ENCODE peak calls at places on chromosomes 2 and 18, in nine cellular contexts. D is BJ; H is osteocyte; B is omental fat pad; X is activated CD8-positive, alpha-beta T cell treated with anti-CD3 and anti-CD28 coated beads for 36 hours; S is tibial artery; O is body of pancreas; G is mesothelial cell of epicardium; R is neural crest cell. V is an unnamed sample.

GRCh38 chr2:66545227-66545626 is 110.3 kb downstream of the MEIS1 start:
- DNase-seq in D (no peak), H (no peak), B (no peak), X (no peak), S (no peak), O (no peak), G (no peak), R (no peak), V (no peak)

GRCh38 chr2:11955883-11956282 is 209.5 kb downstream of the LPIN1 start:
- DNase-seq in D (no peak), H (no peak), B (no peak), X (no peak), S (no peak), O (peak), G (no peak), R (no peak), V (no peak)

GRCh38 chr2:155026646-155027045 is 328.2 kb downstream of the KCNJ3 start:
- DNase-seq in D (no peak), H (no peak), B (no peak), X (no peak), S (no peak), O (no peak), G (no peak), R (no peak), V (no peak)

GRCh38 chr18:34834897-34835296 is 124.8 kb downstream of the DTNA start:
- DNase-seq in D (no peak), H (no peak), B (no peak), X (no peak), S (no peak), O (no peak), G (no peak), R (no peak), V (no peak)

GRCh38 chr2:12451726-12452125 is 265.0 kb upstream of the TRIB2 start:
- DNase-seq in D (no peak), H (no peak), B (no peak), X (no peak), S (no peak), O (no peak), G (no peak), R (no peak), V (no peak)

GRCh38 chr2:127405252-127405605 is 13.0 kb upstream of the PROC start:
- DNase-seq in D (no peak), H (peak), B (no peak), X (no peak), S (no peak), O (no peak), G (no peak), R (no peak), V (peak)

GRCh38 chr2:183037660-183038340 is 457 bp downstream of the NCKAP1 start:
- DNase-seq in D (no peak), H (peak), B (no peak), X (peak), S (peak), O (no peak), G (peak), R (peak), V (no peak)

GRCh38 chr2:113240915-113241911 is 37.5 kb downstream of the PAX8 start:
- DNase-seq in D (peak), H (peak), B (peak), X (peak), S (peak), O (peak), G (no peak), R (no peak), V (no peak)

GRCh38 chr2:218981390-218982311 is 3.3 kb downstream of the FEV start:
- DNase-seq in D (no peak), H (peak), B (no peak), X (peak), S (no peak), O (no peak), G (no peak), R (no peak), V (no peak)

GRCh38 chr2:222043897-222044296 is 254.9 kb downstream of the PAX3 start:
- DNase-seq in D (no peak), H (no peak), B (no peak), X (no peak), S (no peak), O (peak), G (no peak), R (no peak), V (no peak)

GRCh38 chr18:9323750-9324445 is 10.7 kb upstream of the TWSG1 start:
- DNase-seq in D (peak), H (no peak), B (no peak), X (no peak), S (no peak), O (no peak), G (no peak), R (no peak), V (no peak)

GRCh38 chr18:23337599-23338444 is 115.3 kb upstream of the RIOK3 start:
- DNase-seq in D (no peak), H (no peak), B (no peak), X (no peak), S (no peak), O (no peak), G (no peak), R (peak), V (no peak)

GRCh38 chr2:148455791-148456190 is 188.8 kb upstream of the EPC2 start:
- DNase-seq in D (no peak), H (no peak), B (no peak), X (no peak), S (no peak), O (no peak), G (no peak), R (no peak), V (no peak)

GRCh38 chr18:12939161-12939560 is 8.7 kb upstream of the SEH1L start:
- DNase-seq in D (no peak), H (no peak), B (no peak), X (no peak), S (no peak), O (no peak), G (no peak), R (no peak), V (no peak)

GRCh38 chr2:141923657-141924056 is 207.2 kb downstream of the LRP1B start:
- DNase-seq in D (peak), H (no peak), B (no peak), X (no peak), S (no peak), O (no peak), G (no peak), R (no peak), V (no peak)

GRCh38 chr18:845152-845819 is 33.2 kb upstream of the YES1 start:
- DNase-seq in D (peak), H (peak), B (no peak), X (no peak), S (no peak), O (peak), G (no peak), R (no peak), V (no peak)

GRCh38 chr2:641501-642430 is 35.4 kb downstream of the TMEM18 start:
- DNase-seq in D (no peak), H (peak), B (no peak), X (no peak), S (no peak), O (no peak), G (no peak), R (no peak), V (peak)

GRCh38 chr2:141497262-141497661 is 633.6 kb downstream of the LRP1B start:
- DNase-seq in D (no peak), H (no peak), B (no peak), X (no peak), S (no peak), O (no peak), G (no peak), R (no peak), V (no peak)

GRCh38 chr18:23238651-23239349 is 103.5 kb downstream of the CABLES1 start:
- DNase-seq in D (no peak), H (no peak), B (no peak), X (no peak), S (no peak), O (no peak), G (no peak), R (no peak), V (no peak)

GRCh38 chr18:50183556-50183955 is 11.4 kb downstream of the MYO5B start:
- DNase-seq in D (no peak), H (no peak), B (no peak), X (peak), S (no peak), O (no peak), G (no peak), R (no peak), V (no peak)

GRCh38 chr2:29855924-29856639 is 65.3 kb downstream of the ALK start:
- DNase-seq in D (no peak), H (no peak), B (no peak), X (no peak), S (no peak), O (no peak), G (no peak), R (no peak), V (no peak)

GRCh38 chr2:26982102-26982742 is 11.8 kb downstream of the MAPRE3 start:
- DNase-seq in D (no peak), H (no peak), B (no peak), X (peak), S (peak), O (peak), G (peak), R (no peak), V (no peak)

GRCh38 chr2:183665976-183666375 is 541.7 kb downstream of the NUP35 start:
- DNase-seq in D (no peak), H (no peak), B (no peak), X (no peak), S (no peak), O (no peak), G (no peak), R (no peak), V (no peak)

GRCh38 chr2:36294290-36294689 is 61.3 kb upstream of the CRIM1 start:
- DNase-seq in D (no peak), H (no peak), B (no peak), X (peak), S (no peak), O (no peak), G (no peak), R (no peak), V (no peak)

GRCh38 chr18:41642756-41643155 is 312.3 kb upstream of the PIK3C3 start:
- DNase-seq in D (no peak), H (no peak), B (no peak), X (no peak), S (no peak), O (no peak), G (no peak), R (no peak), V (no peak)

GRCh38 chr18:47883771-47884413 is 46.6 kb downstream of the SMAD2 start:
- DNase-seq in D (no peak), H (no peak), B (no peak), X (peak), S (no peak), O (no peak), G (no peak), R (no peak), V (no peak)

DNA sequence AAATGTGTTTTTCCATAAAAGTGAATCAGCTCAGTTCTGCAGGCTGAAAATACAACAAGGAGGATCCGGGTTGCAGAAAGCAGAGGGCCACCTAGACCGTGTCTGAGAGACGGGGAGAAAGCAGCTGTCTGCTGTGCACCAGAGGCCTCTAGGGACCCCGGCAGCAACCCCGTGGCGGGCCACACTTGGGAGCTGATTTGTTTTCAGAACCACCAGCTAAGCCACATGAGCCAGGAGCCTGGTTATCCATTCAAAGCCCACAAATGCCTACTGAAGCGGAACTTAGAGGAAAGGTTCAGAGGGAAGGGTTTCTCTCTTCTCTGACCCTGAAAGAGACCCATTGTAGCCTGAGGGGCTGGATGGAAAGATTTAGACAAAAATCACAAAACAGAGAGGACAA is 28.4 kb upstream of the ID2 start:
- DNase-seq in D (no peak), H (no peak), B (no peak), X (no peak), S (peak), O (no peak), G (no peak), R (no peak), V (no peak)
- TF ChIP-seq CTCF in D (no peak), H (no peak), B (no peak), X (no peak), S (no peak), O (no peak), G (no peak), R (no peak), V (no peak)

GRCh38 chr2:129740504-129740903 is 239.0 kb upstream of the RAB6C start:
- DNase-seq in D (no peak), H (no peak), B (no peak), X (no peak), S (no peak), O (no peak), G (no peak), R (no peak), V (no peak)
- TF ChIP-seq CTCF in D (no peak), H (no peak), B (no peak), X (no peak), S (no peak), O (no peak), G (no peak), R (no peak), V (no peak)

DNA sequence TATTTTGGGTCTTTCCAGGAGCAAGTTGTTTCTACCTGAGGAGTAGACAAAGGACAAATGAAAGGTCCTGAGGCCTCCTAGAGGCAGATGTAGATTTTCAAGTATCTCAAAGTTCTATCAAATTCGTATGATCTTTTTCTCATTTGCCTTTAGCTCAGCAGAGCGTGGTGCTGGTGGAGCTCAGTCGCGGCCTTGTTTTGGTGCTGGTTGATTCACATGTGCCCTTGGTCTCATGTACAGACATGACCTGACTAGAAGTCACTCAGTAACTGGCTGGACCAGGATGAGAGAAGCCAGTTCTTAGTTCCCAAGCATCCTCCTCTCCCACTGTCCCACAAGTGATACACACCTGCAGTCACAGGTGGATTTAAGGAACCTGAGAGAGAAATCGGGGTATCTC is 264.0 kb downstream of the PRKCE start:
- DNase-seq in D (no peak), H (no peak), B (no peak), X (no peak), S (no peak), O (no peak), G (no peak), R (no peak), V (no peak)
- TF ChIP-seq CTCF in D (no peak), H (no peak), B (no peak), X (no peak), S (no peak), O (no peak), G (no peak), R (no peak), V (no peak)

GRCh38 chr2:231410293-231411004 is 14.9 kb downstream of the B3GNT7 start:
- DNase-seq in D (no peak), H (no peak), B (no peak), X (peak), S (no peak), O (no peak), G (no peak), R (no peak), V (no peak)
- TF ChIP-seq CTCF in D (peak), H (peak), B (no peak), X (peak), S (no peak), O (no peak), G (peak), R (peak), V (peak)

GRCh38 chr2:209160800-209161588 is 262.9 kb upstream of the MAP2 start:
- DNase-seq in D (no peak), H (no peak), B (no peak), X (no peak), S (no peak), O (no peak), G (no peak), R (no peak), V (no peak)
- TF ChIP-seq CTCF in D (no peak), H (no peak), B (no peak), X (no peak), S (no peak), O (no peak), G (no peak), R (no peak), V (no peak)

DNA sequence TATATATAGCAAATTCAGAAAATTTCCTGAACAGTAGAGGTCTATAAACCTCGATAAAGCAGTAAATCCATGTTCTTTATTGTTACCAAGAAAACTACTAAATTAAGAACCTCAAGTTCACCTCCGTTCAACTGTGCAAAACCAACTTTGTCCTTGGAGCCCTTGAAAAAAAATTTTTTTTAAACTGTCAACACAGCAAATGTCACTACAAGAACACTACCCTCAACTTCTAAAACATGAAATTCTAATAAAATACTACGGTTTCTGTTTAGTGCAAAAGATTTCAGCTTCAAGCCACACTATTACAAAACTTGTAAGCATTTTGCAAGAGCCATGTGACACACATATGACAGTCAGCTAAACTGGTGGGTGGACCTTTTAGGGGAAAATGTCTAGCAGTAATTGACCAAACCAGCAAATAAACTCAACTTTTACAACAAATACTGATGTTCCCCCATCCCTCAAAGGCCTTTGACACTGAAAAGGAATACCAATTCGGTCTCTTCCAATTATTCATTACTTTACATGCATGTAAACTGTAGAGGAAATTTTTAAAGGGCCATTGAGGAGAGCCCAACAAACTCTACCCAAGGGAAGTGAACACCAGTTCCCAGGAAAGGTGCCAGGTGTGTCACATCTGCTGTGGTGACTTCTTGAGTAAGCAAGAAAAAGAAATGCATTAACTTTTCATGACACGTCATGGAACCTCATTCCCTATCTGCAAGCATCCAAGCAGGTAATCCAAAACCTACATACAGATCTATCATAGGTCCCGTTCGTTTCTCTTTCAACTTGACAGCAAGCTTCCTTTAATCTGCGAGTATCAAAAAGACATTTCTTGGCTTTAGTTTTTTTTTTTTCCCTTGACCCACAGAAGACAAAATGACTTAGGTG is 1.4 kb downstream of the RAB1A start:
- DNase-seq in D (peak), H (no peak), B (no peak), X (peak), S (peak), O (peak), G (no peak), R (no peak), V (no peak)
- TF ChIP-seq CTCF in D (no peak), H (no peak), B (no peak), X (no peak), S (no peak), O (no peak), G (no peak), R (no peak), V (no peak)

GRCh38 chr18:24704921-24705620 is 244.6 kb downstream of the HRH4 start:
- DNase-seq in D (peak), H (no peak), B (no peak), X (no peak), S (no peak), O (no peak), G (no peak), R (no peak), V (no peak)
- TF ChIP-seq CTCF in D (no peak), H (no peak), B (no peak), X (no peak), S (no peak), O (no peak), G (no peak), R (no peak), V (no peak)

GRCh38 chr2:20019747-20020146 is 7.3 kb upstream of the MATN3 start:
- DNase-seq in D (no peak), H (no peak), B (no peak), X (no peak), S (no peak), O (no peak), G (no peak), R (no peak), V (no peak)

GRCh38 chr2:20013061-20013721 is 723 bp upstream of the MATN3 start:
- DNase-seq in D (no peak), H (no peak), B (no peak), X (no peak), S (no peak), O (no peak), G (no peak), R (no peak), V (no peak)

GRCh38 chr2:20018576-20019152 is 6.2 kb upstream of the MATN3 start:
- DNase-seq in D (no peak), H (no peak), B (no peak), X (no peak), S (no peak), O (no peak), G (no peak), R (no peak), V (no peak)

GRCh38 chr2:20015482-20016083 is 3.1 kb upstream of the MATN3 start:
- DNase-seq in D (no peak), H (no peak), B (no peak), X (no peak), S (no peak), O (no peak), G (no peak), R (peak), V (no peak)

DNA sequence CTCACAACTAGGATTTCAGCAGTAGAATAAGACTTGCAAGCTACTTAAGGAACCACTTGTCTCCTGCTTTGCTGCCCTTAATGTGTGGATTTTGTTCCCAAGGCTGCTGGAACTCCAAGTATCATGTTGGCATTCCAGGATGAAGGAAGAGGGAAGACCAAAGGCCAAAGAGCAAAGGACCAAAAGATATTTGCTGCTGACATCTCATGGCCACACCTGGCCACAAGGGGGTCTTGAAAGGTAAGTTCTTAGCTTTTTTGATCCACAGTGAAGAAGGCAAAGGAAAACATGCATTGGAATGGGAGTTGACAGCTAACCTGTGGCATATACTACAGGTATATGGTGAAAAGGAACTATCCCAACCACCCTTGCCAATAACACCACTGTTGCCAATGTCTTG is 3.9 kb upstream of the MATN3 start:
- DNase-seq in D (no peak), H (no peak), B (no peak), X (no peak), S (no peak), O (no peak), G (no peak), R (no peak), V (no peak)
- TF ChIP-seq CTCF in D (no peak), H (no peak), B (no peak), X (no peak), S (no peak), O (no peak), G (peak), R (no peak), V (no peak)

DNA sequence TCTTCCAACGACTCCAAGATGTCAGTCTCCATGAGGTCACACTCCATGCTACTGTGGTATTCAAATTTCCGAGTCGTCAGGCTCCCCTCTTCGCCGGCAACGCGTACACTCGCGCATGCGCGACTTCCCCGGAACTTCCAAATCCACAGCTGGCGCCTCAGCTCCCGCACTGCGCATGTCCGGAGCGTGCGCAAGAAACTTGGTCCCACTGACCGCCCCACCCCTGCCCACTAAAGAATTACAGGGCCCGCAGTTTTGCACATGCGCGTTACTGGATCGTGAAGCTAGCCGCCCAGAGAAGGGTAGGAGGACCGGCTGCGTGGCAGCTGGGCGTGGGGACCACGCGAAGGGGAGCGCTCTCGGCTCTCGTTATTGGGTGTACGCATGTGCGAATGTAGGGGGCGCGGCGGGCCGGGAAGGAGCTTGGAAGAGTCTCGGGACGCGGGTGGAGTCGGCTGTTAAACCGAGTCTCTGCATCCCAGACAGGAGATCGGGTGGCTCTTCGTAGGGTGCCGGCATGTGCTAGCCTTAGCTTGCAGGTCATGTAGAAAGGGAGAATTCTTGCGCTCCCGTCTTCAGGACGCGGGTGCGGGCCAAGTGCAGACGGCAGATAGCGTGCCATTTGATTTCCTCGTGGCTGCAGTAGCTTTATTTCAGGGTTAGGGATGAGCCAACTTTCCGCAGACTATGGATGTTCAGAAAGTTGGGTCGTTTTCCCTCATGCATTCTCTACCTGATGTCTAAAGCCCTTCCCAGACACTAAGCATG is at the start of gene FAM98A:
- DNase-seq in D (peak), H (peak), B (peak), X (peak), S (peak), O (peak), G (peak), R (peak), V (peak)
- TF ChIP-seq CTCF in D (peak), H (peak), B (no peak), X (no peak), S (peak), O (no peak), G (no peak), R (peak), V (peak)